ENCODE peak calls at places on chromosomes 4 and X, in six cellular contexts. One of them, this sample, is unnamed.

GRCh38 chr4:152101546-152102183 is 340.9 kb upstream of the GATB start:
- DNase-seq in GM12878: no peak
- DNase-seq in fibroblast of pulmonary artery: no peak
- DNase-seq in HFFc6: no peak
- DNase-seq in midbrain: no peak
- DNase-seq in choroid plexus epithelial cell: no peak
- DNase-seq in this sample: no peak

GRCh38 chrX:56000169-56000568 is 232.0 kb upstream of the KLF8 start:
- DNase-seq in midbrain: no peak
- DNase-seq in choroid plexus epithelial cell: peak; percentile 1
- DNase-seq in fibroblast of pulmonary artery: no peak
- DNase-seq in GM12878: no peak
- DNase-seq in HFFc6: no peak
- DNase-seq in this sample: no peak

GRCh38 chr4:166128452-166128851 is 255.4 kb downstream of the TLL1 start:
- DNase-seq in midbrain: no peak
- DNase-seq in fibroblast of pulmonary artery: peak; percentile 59
- DNase-seq in choroid plexus epithelial cell: peak; percentile 34
- DNase-seq in GM12878: no peak
- DNase-seq in HFFc6: peak; percentile 16
- DNase-seq in this sample: no peak

GRCh38 chr4:10664408-10664807 is 20.2 kb downstream of the CLNK start:
- DNase-seq in choroid plexus epithelial cell: peak; percentile 93
- DNase-seq in midbrain: no peak
- DNase-seq in GM12878: no peak
- DNase-seq in HFFc6: peak; percentile 76
- DNase-seq in fibroblast of pulmonary artery: peak; percentile 92
- DNase-seq in this sample: no peak

GRCh38 chrX:136497556-136498048 is at the start of gene HTATSF1:
- DNase-seq in midbrain: no peak
- DNase-seq in HFFc6: no peak
- DNase-seq in choroid plexus epithelial cell: no peak
- DNase-seq in fibroblast of pulmonary artery: no peak
- DNase-seq in GM12878: no peak
- DNase-seq in this sample: no peak

GRCh38 chrX:80828232-80828631 is 18.6 kb upstream of the BRWD3 start:
- DNase-seq in fibroblast of pulmonary artery: no peak
- DNase-seq in HFFc6: no peak
- DNase-seq in choroid plexus epithelial cell: no peak
- DNase-seq in GM12878: no peak
- DNase-seq in midbrain: no peak
- DNase-seq in this sample: no peak

GRCh38 chr4:68344049-68344448 is 5.8 kb downstream of the YTHDC1 start:
- DNase-seq in fibroblast of pulmonary artery: no peak
- DNase-seq in GM12878: no peak
- DNase-seq in HFFc6: no peak
- DNase-seq in choroid plexus epithelial cell: no peak
- DNase-seq in midbrain: no peak
- DNase-seq in this sample: no peak

GRCh38 chr4:83067058-83067639 is 32.2 kb downstream of the COPS4 start:
- DNase-seq in fibroblast of pulmonary artery: no peak
- DNase-seq in GM12878: no peak
- DNase-seq in choroid plexus epithelial cell: no peak
- DNase-seq in HFFc6: no peak
- DNase-seq in midbrain: no peak
- DNase-seq in this sample: no peak

GRCh38 chr4:30938956-30939528 is 218.9 kb downstream of the PCDH7 start:
- DNase-seq in choroid plexus epithelial cell: no peak
- DNase-seq in fibroblast of pulmonary artery: no peak
- DNase-seq in midbrain: no peak
- DNase-seq in GM12878: no peak
- DNase-seq in HFFc6: no peak
- DNase-seq in this sample: no peak

GRCh38 chrX:47562615-47563243 is 1.7 kb downstream of the ARAF start:
- DNase-seq in choroid plexus epithelial cell: peak; percentile 65
- DNase-seq in HFFc6: no peak
- DNase-seq in GM12878: no peak
- DNase-seq in fibroblast of pulmonary artery: peak; percentile 62
- DNase-seq in midbrain: no peak
- DNase-seq in this sample: peak; percentile 66

GRCh38 chr4:142406917-142407501 is 439.1 kb downstream of the INPP4B start:
- DNase-seq in choroid plexus epithelial cell: no peak
- DNase-seq in GM12878: no peak
- DNase-seq in midbrain: no peak
- DNase-seq in fibroblast of pulmonary artery: no peak
- DNase-seq in HFFc6: no peak
- DNase-seq in this sample: no peak

This sample was measured in NB4.